ENCODE peak calls at places on chromosomes 2 and 18, in six cellular contexts. T is left ventricle myocardium inferior, M is kidney epithelial cell, A is thoracic aorta, F is A549, U is AG10803. H is an unnamed sample.

GRCh38 chr2:230231251-230231650 is 5.7 kb downstream of the SP140 start:
- DNase-seq in F (no peak), T (no peak), U (no peak), A (no peak), M (no peak), H (no peak)

GRCh38 chr2:60329225-60329624 is 224.2 kb downstream of the BCL11A start:
- DNase-seq in T (no peak), F (no peak), A (no peak), U (no peak), M (no peak), H (no peak)

GRCh38 chr2:39851691-39852110 is 72.6 kb upstream of the THUMPD2 start:
- DNase-seq in M (no peak), A (no peak), T (no peak), F (no peak), U (peak; percentile 96), H (peak; percentile 50)

GRCh38 chr2:41400057-41400665 is 647.7 kb upstream of the PKDCC start:
- DNase-seq in F (peak; percentile 37), A (no peak), T (no peak), U (no peak), M (no peak), H (peak; percentile 15)

GRCh38 chr18:26436176-26437031 is 111.9 kb downstream of the KCTD1 start:
- DNase-seq in F (peak; percentile 82), M (peak; percentile 84), T (no peak), A (no peak), U (peak; percentile 88), H (peak; percentile 90)

GRCh38 chr2:85255813-85256581 is 71.8 kb downstream of the TGOLN2 start:
- DNase-seq in U (peak; percentile 53), T (no peak), M (no peak), A (no peak), F (no peak), H (no peak)

GRCh38 chr2:109614715-109615636 is 812 bp downstream of the SOWAHC start:
- DNase-seq in A (no peak), T (peak; percentile 20), F (peak; percentile 31), M (no peak), U (no peak), H (no peak)

GRCh38 chr18:56606623-56607022 is 31.8 kb downstream of the TXNL1 start:
- DNase-seq in F (no peak), M (no peak), A (no peak), T (no peak), U (no peak), H (no peak)

GRCh38 chr2:94993176-94994062 is 32.1 kb upstream of the MAL start:
- DNase-seq in A (no peak), M (no peak), U (no peak), F (no peak), T (no peak), H (no peak)

GRCh38 chr2:140658766-140659165 is 1472.0 kb downstream of the LRP1B start:
- DNase-seq in A (no peak), U (no peak), T (no peak), M (no peak), F (peak; percentile 3), H (no peak)

GRCh38 chr2:29075894-29076700 is 1.8 kb upstream of the PCARE start:
- DNase-seq in A (no peak), U (no peak), M (no peak), T (no peak), F (no peak), H (peak; percentile 17)

GRCh38 chr2:129936334-129936934 is 43.0 kb upstream of the RAB6C start:
- DNase-seq in M (no peak), T (no peak), U (no peak), A (no peak), F (no peak), H (peak; percentile 43)

GRCh38 chr2:233061007-233061590 is 957 bp downstream of the INPP5D start:
- DNase-seq in A (no peak), T (no peak), F (no peak), M (no peak), U (no peak), H (no peak)

GRCh38 chr2:196808281-196808680 is 874 bp downstream of the C2orf66 start:
- DNase-seq in A (no peak), M (no peak), U (no peak), F (peak; percentile 13), T (no peak), H (no peak)

GRCh38 chr2:149566652-149567051 is 20.9 kb downstream of the MMADHC start:
- DNase-seq in A (no peak), F (no peak), T (no peak), U (no peak), M (no peak), H (peak; percentile 9)

GRCh38 chr2:124875627-124876244 is 850.6 kb downstream of the CNTNAP5 start:
- DNase-seq in T (no peak), U (no peak), A (no peak), F (no peak), M (no peak), H (no peak)

GRCh38 chr2:20757405-20758090 is 65.4 kb downstream of the LDAH start:
- DNase-seq in U (no peak), F (no peak), A (no peak), M (no peak), T (no peak), H (no peak)

GRCh38 chr2:20758997-20759396 is 63.9 kb downstream of the LDAH start:
- DNase-seq in A (no peak), M (no peak), T (no peak), F (no peak), U (no peak), H (no peak)

GRCh38 chr2:20752293-20752692 is 70.6 kb downstream of the LDAH start:
- DNase-seq in U (no peak), A (no peak), M (no peak), T (no peak), F (no peak), H (no peak)

GRCh38 chr2:20759487-20759886 is 63.4 kb downstream of the LDAH start:
- DNase-seq in U (no peak), F (no peak), M (no peak), A (no peak), T (no peak), H (no peak)

DNA sequence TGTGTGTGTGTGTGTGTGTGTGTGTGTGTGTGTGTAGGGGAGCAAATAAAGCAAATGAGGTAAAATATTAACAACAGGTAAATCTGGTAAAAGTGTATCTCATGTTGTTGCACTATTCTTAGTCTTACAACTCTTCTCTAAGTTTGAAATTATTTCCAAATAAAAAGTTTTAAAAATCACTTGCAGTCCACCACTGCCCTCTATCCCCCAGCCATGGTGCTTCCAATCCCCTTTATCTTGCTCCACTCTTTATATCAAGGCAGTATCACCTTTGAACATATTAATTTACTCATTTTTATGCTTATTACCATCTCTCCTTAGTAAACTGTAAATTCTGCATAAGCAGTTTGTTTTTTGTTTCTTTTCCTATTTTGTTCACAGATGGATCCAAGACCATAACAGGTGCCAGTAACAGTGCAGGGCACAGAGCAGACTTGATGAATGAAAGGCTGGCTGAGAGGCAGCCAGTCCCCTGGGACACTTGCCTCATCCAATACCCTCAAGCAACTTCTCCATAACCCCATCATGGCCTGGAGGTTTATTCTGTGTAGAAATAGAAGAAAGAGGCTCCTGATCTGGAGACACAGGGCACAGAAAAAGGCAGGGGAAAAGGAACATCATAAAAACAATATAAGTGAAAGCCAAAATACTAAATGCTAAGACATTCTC is 67.6 kb downstream of the LDAH start:
- DNase-seq in U (no peak), A (no peak), M (no peak), F (peak; percentile 7), T (no peak), H (peak; percentile 4)
- TF ChIP-seq CTCF in U (peak; percentile 6), A (no peak), M (peak; percentile 26), F (no peak), T (no peak), H (no peak)

DNA sequence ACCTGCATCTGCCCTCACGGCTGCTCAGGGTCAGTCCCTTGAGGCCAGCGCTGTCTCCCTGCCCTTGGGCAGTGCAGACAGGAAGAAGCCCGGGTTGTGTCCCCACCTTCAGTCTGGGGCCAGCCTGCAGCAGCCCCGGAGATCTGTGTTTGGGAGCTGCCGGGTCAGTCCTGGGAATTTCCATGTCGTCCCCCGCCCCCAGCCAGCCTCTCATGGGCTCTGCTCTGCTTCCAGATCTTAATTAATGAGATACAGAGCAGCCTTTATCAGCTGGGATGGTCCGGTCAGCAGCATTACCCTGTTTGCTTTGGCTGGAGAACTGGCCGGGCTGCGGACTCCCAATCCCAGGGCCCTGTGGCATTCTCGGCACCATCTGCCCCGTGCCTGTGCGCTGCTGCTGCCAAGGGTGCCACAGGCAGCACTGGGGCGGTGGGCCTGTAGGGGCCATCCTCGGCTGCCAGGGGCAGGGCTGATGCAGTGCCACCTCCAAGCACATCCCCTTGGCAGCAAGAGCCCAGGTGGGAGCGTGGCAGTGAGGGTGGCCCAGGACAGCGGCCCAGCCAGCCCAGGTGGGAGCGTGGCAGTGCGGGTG is 2.4 kb downstream of the BOK start:
- DNase-seq in A (no peak), M (no peak), U (no peak), T (no peak), F (no peak), H (no peak)
- H3K4me3 ChIP-seq in A (peak overlapping the region; percentile 70), M (no peak overlapping the region), U (peak overlapping the region; percentile 63), T (peak overlapping the region; percentile 75), F (no peak overlapping the region), H (no peak overlapping the region)

GRCh38 chr2:178480227-178481181 is at the start of gene PLEKHA3:
- DNase-seq in U (peak; percentile 95), M (peak; percentile 83), T (peak; percentile 97), F (peak; percentile 96), A (peak; percentile 91), H (peak; percentile 96)

GRCh38 chr2:178478442-178479274 is at the start of gene FKBP7:
- DNase-seq in T (peak; percentile 89), A (peak; percentile 41), U (peak; percentile 77), F (peak; percentile 84), M (peak; percentile 35), H (peak; percentile 75)

GRCh38 chr2:178478102-178478441 is 328 bp downstream of the FKBP7 start:
- DNase-seq in T (no peak), A (no peak), M (no peak), F (no peak), U (no peak), H (peak; percentile 25)

GRCh38 chr2:178479758-178480226 is 465 bp upstream of the PLEKHA3 start:
- DNase-seq in A (no peak), M (no peak), T (no peak), U (no peak), F (no peak), H (no peak)

GRCh38 chr2:178479275-178479616 is 846 bp upstream of the FKBP7 start:
- DNase-seq in T (no peak), A (no peak), F (no peak), M (no peak), U (no peak), H (no peak)
- TF ChIP-seq CTCF in T (no peak), A (no peak), F (no peak), M (no peak), U (no peak), H (no peak)

GRCh38 chr2:214107731-214108130 is 303.1 kb upstream of the VWC2L start:
- DNase-seq in U (no peak), F (no peak), T (no peak), M (no peak), A (no peak), H (no peak)
- H3K4me3 ChIP-seq in U (no peak overlapping the region), F (no peak overlapping the region), T (no peak overlapping the region), M (no peak overlapping the region), A (no peak overlapping the region), H (no peak overlapping the region)

DNA sequence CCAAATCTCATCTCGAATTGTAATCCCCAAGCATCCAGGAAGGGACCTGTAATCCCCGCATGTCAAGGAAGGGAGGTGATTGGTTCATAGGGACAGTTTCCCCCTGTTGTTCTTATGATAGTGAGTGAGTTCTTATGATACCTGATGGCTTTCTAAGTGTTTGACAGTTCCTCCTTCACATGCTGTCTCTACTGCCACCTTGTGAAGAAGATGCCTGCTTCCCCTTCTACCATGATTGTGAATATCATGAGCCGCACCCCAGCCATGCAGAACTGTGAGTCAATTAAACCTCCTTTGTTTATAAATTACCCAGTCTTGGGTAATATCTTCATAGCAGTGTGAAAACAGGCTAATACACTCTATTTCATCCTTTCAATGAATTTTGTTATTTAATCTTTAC is 446.7 kb downstream of the RNF144A start:
- DNase-seq in M (no peak), T (no peak), A (no peak), F (peak; percentile 9), U (no peak), H (no peak)
- TF ChIP-seq CTCF in M (no peak), T (no peak), A (no peak), F (no peak), U (no peak), H (no peak)

H was measured in fibroblast of mammary gland.